ENCODE peak calls at places on chromosome 21, in five cellular contexts. H is PC-3, U is hepatocyte, M is heart right ventricle, F is psoas muscle. J is an unnamed sample. For H3K4me1 and H3K36me3, the result is how much of the 10 kb centered on the place peaks cover.

GRCh38 chr21:19523731-19524130 is 1120.1 kb upstream of the TMPRSS15 start:
- DNase-seq in H (peak), U (no peak), M (no peak), F (no peak), J (no peak)

GRCh38 chr21:14545906-14546480 is at the start of gene SAMSN1:
- DNase-seq in H (peak), U (no peak), M (no peak), F (no peak), J (no peak)

GRCh38 chr21:31558839-31559367 is 100.6 kb upstream of the SOD1 start:
- DNase-seq in H (peak), U (peak), M (peak), F (peak), J (peak)

GRCh38 chr21:41715649-41716321 is 51.1 kb downstream of the RIPK4 start:
- DNase-seq in H (peak), U (peak), M (no peak), F (no peak), J (no peak)

GRCh38 chr21:42750737-42751530 is 97.5 kb downstream of the PDE9A start:
- DNase-seq in H (no peak), U (no peak), M (no peak), F (no peak), J (no peak)

GRCh38 chr21:29849735-29850176 is 90.0 kb downstream of the GRIK1 start:
- DNase-seq in H (peak), U (peak), M (peak), F (no peak), J (no peak)

GRCh38 chr21:15015622-15016471 is 49.0 kb downstream of the NRIP1 start:
- DNase-seq in H (peak), U (no peak), M (no peak), F (no peak), J (no peak)

GRCh38 chr21:26814374-26814773 is 30.8 kb downstream of the ADAMTS1 start:
- DNase-seq in H (no peak), U (no peak), M (no peak), F (no peak), J (no peak)

GRCh38 chr21:33268736-33269441 is 2.7 kb downstream of the IL10RB start:
- DNase-seq in H (peak), U (peak), M (no peak), F (no peak), J (no peak)

GRCh38 chr21:16792155-16792554 is 720.7 kb upstream of the CXADR start:
- DNase-seq in H (no peak), U (no peak), M (no peak), F (no peak), J (no peak)

DNA sequence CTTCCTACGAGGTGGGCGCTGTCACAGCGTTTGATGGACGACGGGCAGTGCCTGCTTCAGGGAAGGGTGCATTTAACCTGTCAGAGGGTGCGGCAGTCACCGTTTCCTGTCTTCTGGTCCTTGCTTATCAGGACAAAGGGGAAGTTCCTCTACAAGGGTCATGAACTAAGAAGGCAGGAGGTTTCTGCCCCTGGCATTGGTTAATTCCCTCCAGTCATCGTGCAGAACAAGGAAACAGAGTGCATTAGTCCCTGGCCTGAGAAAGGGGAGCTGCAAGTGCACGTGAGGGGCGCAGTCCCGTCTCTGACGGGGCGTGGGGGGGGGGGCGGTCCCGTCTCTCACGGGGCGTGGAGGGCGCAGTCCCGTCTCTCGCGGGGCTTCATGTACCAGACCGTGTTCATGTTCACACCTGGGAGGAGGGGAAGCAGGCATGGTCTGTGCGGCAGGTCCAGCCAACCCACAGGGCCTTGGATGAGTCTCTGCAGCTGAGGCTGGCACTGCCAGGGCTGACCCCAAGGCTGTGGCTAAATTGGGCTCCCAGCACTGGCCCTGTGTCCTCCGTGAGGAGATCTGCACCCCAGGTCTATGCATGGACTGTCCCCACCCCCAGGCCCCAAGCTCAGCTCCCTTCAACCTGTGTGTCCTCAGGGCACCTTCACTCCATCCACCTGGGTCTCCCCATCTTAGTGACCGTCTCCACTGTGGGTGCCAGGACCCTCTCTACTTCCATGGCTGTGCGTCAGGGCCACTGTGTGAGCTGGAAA is 89.2 kb upstream of the COL6A1 start:
- DNase-seq in H (no peak), U (no peak), M (no peak), F (peak), J (no peak)
- H3K4me1 ChIP-seq in H (under half), U (under half), M (under half), F (under half), J (under half)

GRCh38 chr21:44334637-44335030 is 4.6 kb downstream of the CFAP410 start:
- DNase-seq in H (no peak), U (no peak), M (no peak), F (no peak), J (no peak)

GRCh38 chr21:44337428-44337827 is 1.8 kb downstream of the CFAP410 start:
- DNase-seq in H (no peak), U (no peak), M (no peak), F (no peak), J (no peak)

GRCh38 chr21:44338971-44339910 is at the start of gene CFAP410:
- DNase-seq in H (peak), U (peak), M (peak), F (peak), J (peak)

GRCh38 chr21:44335266-44336059 is 3.7 kb downstream of the CFAP410 start:
- DNase-seq in H (no peak), U (no peak), M (no peak), F (no peak), J (no peak)

DNA sequence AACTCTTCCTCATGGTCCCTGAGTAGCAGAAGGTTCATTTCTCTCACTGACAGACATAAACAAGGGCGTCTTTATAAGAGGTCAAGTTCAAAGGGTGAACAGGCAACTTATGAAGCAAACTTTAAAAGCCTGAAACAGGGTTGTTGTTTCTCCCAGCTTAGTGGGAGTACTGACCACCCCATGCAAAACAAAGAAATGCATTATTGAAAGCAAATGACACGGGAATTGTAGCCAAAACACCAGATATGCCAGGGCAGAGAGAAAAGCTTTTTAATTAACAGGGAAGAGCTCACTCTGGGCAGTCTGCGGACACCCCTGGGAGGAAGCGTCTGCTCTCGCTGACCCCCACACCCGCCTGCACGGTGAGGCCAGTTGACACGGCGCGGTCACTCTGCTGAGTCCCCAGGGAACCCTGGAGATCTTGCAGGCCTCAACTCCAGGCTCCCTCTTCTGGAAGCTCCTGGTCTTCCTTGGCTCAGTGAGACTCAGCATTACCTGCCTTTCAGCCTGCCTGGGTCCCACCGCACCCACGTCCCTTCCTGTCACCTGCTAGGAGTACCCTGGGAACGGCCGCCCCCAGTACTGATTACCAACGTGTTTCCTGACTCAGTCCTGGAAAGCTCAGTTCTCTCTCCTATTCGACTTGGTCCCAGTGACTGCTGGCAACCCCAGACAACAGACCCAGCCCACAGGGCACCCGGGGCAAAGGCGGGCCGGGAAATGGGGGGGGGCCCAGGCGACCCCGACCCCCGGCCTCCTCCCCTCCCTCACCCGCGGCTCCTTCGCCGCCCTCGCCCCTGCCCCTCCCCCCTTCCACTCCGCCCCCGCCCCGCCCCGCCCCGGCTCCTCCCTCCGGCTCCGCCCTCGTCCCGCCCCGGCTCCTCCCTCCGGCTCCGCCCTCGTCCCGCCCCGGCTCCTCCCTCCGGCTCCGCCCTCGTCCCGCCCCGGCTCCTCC is 972 bp downstream of the CFAP410 start:
- DNase-seq in H (peak), U (peak), M (peak), F (peak), J (peak)
- TF ChIP-seq CTCF in H (peak), U (peak), M (no peak), F (peak), J (peak)

GRCh38 chr21:36730291-36731281 is 31.7 kb downstream of the SIM2 start:
- DNase-seq in H (no peak), U (no peak), M (no peak), F (no peak), J (no peak)
- H3K36me3 ChIP-seq in H (half or more), U (under half), M (under half), F (under half), J (under half)

GRCh38 chr21:39673163-39673562 is 60.4 kb downstream of the B3GALT5 start:
- DNase-seq in H (no peak), U (no peak), M (no peak), F (no peak), J (no peak)

GRCh38 chr21:39674794-39675193 is 62.1 kb downstream of the B3GALT5 start:
- DNase-seq in H (no peak), U (peak), M (no peak), F (no peak), J (no peak)

GRCh38 chr21:39675595-39675994 is 62.9 kb downstream of the B3GALT5 start:
- DNase-seq in H (no peak), U (no peak), M (no peak), F (no peak), J (no peak)

GRCh38 chr21:39671986-39672385 is 59.2 kb downstream of the B3GALT5 start:
- DNase-seq in H (no peak), U (no peak), M (no peak), F (no peak), J (no peak)

DNA sequence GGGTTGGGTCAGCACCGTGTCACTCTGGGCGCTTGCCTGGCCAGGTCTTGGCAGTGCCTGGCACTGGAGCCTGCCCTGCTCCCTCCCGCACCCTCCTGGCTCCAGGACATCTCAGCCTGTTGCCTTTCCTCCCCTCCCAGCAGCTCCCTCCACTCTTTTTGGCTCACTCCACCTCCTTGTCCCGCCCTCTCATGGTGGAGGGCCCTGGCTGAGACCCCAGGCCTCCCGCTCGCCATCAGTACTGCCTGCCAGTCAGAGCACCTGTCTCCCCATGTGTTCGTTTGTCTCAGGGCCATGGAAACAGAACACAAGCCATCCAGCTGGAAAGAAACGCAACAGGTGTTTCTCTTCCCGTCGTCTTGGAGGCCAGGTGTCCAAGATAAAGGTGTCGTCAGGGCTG is 61.0 kb downstream of the B3GALT5 start:
- DNase-seq in H (no peak), U (no peak), M (no peak), F (no peak), J (no peak)
- H3K4me1 ChIP-seq in H (under half), U (under half), M (under half), F (under half), J (under half)

J was measured in uterus.